ENCODE peak calls at places on chromosome X, in seven cellular contexts. One of them, this sample, is unnamed.

GRCh38 chrX:77930581-77930980 is 20.1 kb downstream of the ATP7A start:
- DNase-seq in breast epithelium: no peak
- DNase-seq in SK-N-MC: no peak
- DNase-seq in GM23338: no peak
- DNase-seq in H1: no peak
- DNase-seq in stomach: no peak
- DNase-seq in HepG2: no peak
- DNase-seq in this sample: no peak

GRCh38 chrX:75278991-75279390 is 5.1 kb downstream of the UPRT start:
- DNase-seq in breast epithelium: no peak
- DNase-seq in SK-N-MC: no peak
- DNase-seq in GM23338: peak
- DNase-seq in H1: no peak
- DNase-seq in stomach: no peak
- DNase-seq in HepG2: no peak
- DNase-seq in this sample: no peak

GRCh38 chrX:115367455-115367854 is 77.9 kb downstream of the LUZP4 start:
- DNase-seq in breast epithelium: peak
- DNase-seq in SK-N-MC: no peak
- DNase-seq in GM23338: no peak
- DNase-seq in H1: no peak
- DNase-seq in stomach: no peak
- DNase-seq in HepG2: no peak
- DNase-seq in this sample: no peak

GRCh38 chrX:37679230-37679629 is 6.4 kb upstream of the XK start:
- DNase-seq in breast epithelium: no peak
- DNase-seq in SK-N-MC: no peak
- DNase-seq in GM23338: no peak
- DNase-seq in H1: no peak
- DNase-seq in stomach: no peak
- DNase-seq in HepG2: no peak
- DNase-seq in this sample: no peak

GRCh38 chrX:22760513-22761057 is 239.2 kb upstream of the DDX53 start:
- DNase-seq in breast epithelium: no peak
- DNase-seq in SK-N-MC: no peak
- DNase-seq in GM23338: peak
- DNase-seq in H1: no peak
- DNase-seq in stomach: no peak
- DNase-seq in HepG2: no peak
- DNase-seq in this sample: no peak

GRCh38 chrX:106611682-106612402 is at the start of gene RADX:
- DNase-seq in breast epithelium: peak
- DNase-seq in SK-N-MC: peak
- DNase-seq in GM23338: peak
- DNase-seq in H1: peak
- DNase-seq in stomach: peak
- DNase-seq in HepG2: peak
- DNase-seq in this sample: peak

GRCh38 chrX:115968436-115969252 is 201.9 kb upstream of the AGTR2 start:
- DNase-seq in breast epithelium: peak
- DNase-seq in SK-N-MC: no peak
- DNase-seq in GM23338: peak
- DNase-seq in H1: peak
- DNase-seq in stomach: no peak
- DNase-seq in HepG2: no peak
- DNase-seq in this sample: no peak

GRCh38 chrX:45154033-45154360 is 46.7 kb downstream of the DIPK2B start:
- DNase-seq in breast epithelium: no peak
- DNase-seq in SK-N-MC: no peak
- DNase-seq in GM23338: no peak
- DNase-seq in H1: no peak
- DNase-seq in stomach: no peak
- DNase-seq in HepG2: no peak
- DNase-seq in this sample: no peak

GRCh38 chrX:15233416-15234015 is 36.4 kb downstream of the ASB9 start:
- DNase-seq in breast epithelium: no peak
- DNase-seq in SK-N-MC: no peak
- DNase-seq in GM23338: no peak
- DNase-seq in H1: no peak
- DNase-seq in stomach: no peak
- DNase-seq in HepG2: no peak
- DNase-seq in this sample: no peak

GRCh38 chrX:143461616-143462015 is 55.7 kb downstream of the SPANXN3 start:
- DNase-seq in breast epithelium: no peak
- DNase-seq in SK-N-MC: no peak
- DNase-seq in GM23338: no peak
- DNase-seq in H1: no peak
- DNase-seq in stomach: no peak
- DNase-seq in HepG2: no peak
- DNase-seq in this sample: no peak

GRCh38 chrX:109660756-109661155 is 35.8 kb upstream of the KCNE5 start:
- DNase-seq in breast epithelium: no peak
- DNase-seq in SK-N-MC: no peak
- DNase-seq in GM23338: no peak
- DNase-seq in H1: no peak
- DNase-seq in stomach: no peak
- DNase-seq in HepG2: no peak
- DNase-seq in this sample: no peak

GRCh38 chrX:9824554-9824953 is 38.3 kb downstream of the SHROOM2 start:
- DNase-seq in breast epithelium: no peak
- DNase-seq in SK-N-MC: no peak
- DNase-seq in GM23338: no peak
- DNase-seq in H1: no peak
- DNase-seq in stomach: no peak
- DNase-seq in HepG2: peak
- DNase-seq in this sample: no peak

GRCh38 chrX:122565952-122566351 is 618.1 kb upstream of the GRIA3 start:
- DNase-seq in breast epithelium: no peak
- DNase-seq in SK-N-MC: no peak
- DNase-seq in GM23338: no peak
- DNase-seq in H1: no peak
- DNase-seq in stomach: no peak
- DNase-seq in HepG2: no peak
- DNase-seq in this sample: no peak

GRCh38 chrX:3465017-3465416 is 118.6 kb upstream of the MXRA5 start:
- DNase-seq in breast epithelium: no peak
- DNase-seq in SK-N-MC: no peak
- DNase-seq in GM23338: no peak
- DNase-seq in H1: no peak
- DNase-seq in stomach: no peak
- DNase-seq in HepG2: no peak
- DNase-seq in this sample: no peak

GRCh38 chrX:133335027-133335426 is 80.3 kb downstream of the GPC4 start:
- DNase-seq in breast epithelium: no peak
- DNase-seq in SK-N-MC: peak
- DNase-seq in GM23338: peak
- DNase-seq in H1: no peak
- DNase-seq in stomach: no peak
- DNase-seq in HepG2: no peak
- DNase-seq in this sample: no peak

GRCh38 chrX:26999634-27000033 is 463.5 kb downstream of the PPP4R3C start:
- DNase-seq in breast epithelium: no peak
- DNase-seq in SK-N-MC: no peak
- DNase-seq in GM23338: no peak
- DNase-seq in H1: no peak
- DNase-seq in stomach: no peak
- DNase-seq in HepG2: no peak
- DNase-seq in this sample: no peak

GRCh38 chrX:2351999-2352995 is 148.5 kb downstream of the DHRSX start:
- DNase-seq in breast epithelium: no peak
- DNase-seq in SK-N-MC: no peak
- DNase-seq in GM23338: no peak
- DNase-seq in H1: no peak
- DNase-seq in stomach: no peak
- DNase-seq in HepG2: no peak
- DNase-seq in this sample: no peak

GRCh38 chrX:107567370-107567769 is 60.9 kb upstream of the PRPS1 start:
- DNase-seq in breast epithelium: no peak
- DNase-seq in SK-N-MC: no peak
- DNase-seq in GM23338: no peak
- DNase-seq in H1: no peak
- DNase-seq in stomach: no peak
- DNase-seq in HepG2: no peak
- DNase-seq in this sample: no peak

GRCh38 chrX:109856974-109857373 is 123.9 kb upstream of the ACSL4 start:
- DNase-seq in breast epithelium: no peak
- DNase-seq in SK-N-MC: no peak
- DNase-seq in GM23338: peak
- DNase-seq in H1: no peak
- DNase-seq in stomach: no peak
- DNase-seq in HepG2: peak
- DNase-seq in this sample: no peak

GRCh38 chrX:66408507-66408906 is 230.4 kb downstream of the EDA2R start:
- DNase-seq in breast epithelium: no peak
- DNase-seq in SK-N-MC: no peak
- DNase-seq in GM23338: no peak
- DNase-seq in H1: no peak
- DNase-seq in stomach: no peak
- DNase-seq in HepG2: no peak
- DNase-seq in this sample: no peak

GRCh38 chrX:17377795-17378194 is 2.8 kb downstream of the NHS start:
- DNase-seq in breast epithelium: no peak
- DNase-seq in SK-N-MC: no peak
- DNase-seq in GM23338: no peak
- DNase-seq in H1: no peak
- DNase-seq in stomach: no peak
- DNase-seq in HepG2: no peak
- DNase-seq in this sample: no peak

GRCh38 chrX:79094075-79094832 is 50.2 kb upstream of the GPR174 start:
- DNase-seq in breast epithelium: no peak
- DNase-seq in SK-N-MC: peak
- DNase-seq in GM23338: no peak
- DNase-seq in H1: no peak
- DNase-seq in stomach: no peak
- DNase-seq in HepG2: no peak
- DNase-seq in this sample: no peak

GRCh38 chrX:15816453-15816838 is 26.2 kb downstream of the ZRSR2 start:
- DNase-seq in breast epithelium: no peak
- DNase-seq in SK-N-MC: no peak
- DNase-seq in GM23338: peak
- DNase-seq in H1: no peak
- DNase-seq in stomach: no peak
- DNase-seq in HepG2: no peak
- DNase-seq in this sample: no peak

GRCh38 chrX:124680287-124680686 is 333.9 kb downstream of the SH2D1A start:
- DNase-seq in breast epithelium: no peak
- DNase-seq in SK-N-MC: no peak
- DNase-seq in GM23338: no peak
- DNase-seq in H1: no peak
- DNase-seq in stomach: no peak
- DNase-seq in HepG2: no peak
- DNase-seq in this sample: no peak

GRCh38 chrX:33183366-33183765 is 28.0 kb downstream of the DMD start:
- DNase-seq in breast epithelium: no peak
- DNase-seq in SK-N-MC: no peak
- DNase-seq in GM23338: peak
- DNase-seq in H1: no peak
- DNase-seq in stomach: peak
- DNase-seq in HepG2: no peak
- DNase-seq in this sample: no peak

GRCh38 chrX:132216283-132216682 is 3.0 kb downstream of the RAP2C start:
- DNase-seq in breast epithelium: no peak
- DNase-seq in SK-N-MC: no peak
- DNase-seq in GM23338: no peak
- DNase-seq in H1: no peak
- DNase-seq in stomach: no peak
- DNase-seq in HepG2: no peak
- DNase-seq in this sample: no peak

GRCh38 chrX:132218100-132218807 is 993 bp downstream of the RAP2C start:
- DNase-seq in breast epithelium: peak
- DNase-seq in SK-N-MC: no peak
- DNase-seq in GM23338: peak
- DNase-seq in H1: peak
- DNase-seq in stomach: peak
- DNase-seq in HepG2: peak
- DNase-seq in this sample: peak

GRCh38 chrX:132217203-132218073 is 1.8 kb downstream of the RAP2C start:
- DNase-seq in breast epithelium: peak
- DNase-seq in SK-N-MC: no peak
- DNase-seq in GM23338: peak
- DNase-seq in H1: peak
- DNase-seq in stomach: peak
- DNase-seq in HepG2: peak
- DNase-seq in this sample: peak

GRCh38 chrX:132216806-132217202 is 2.4 kb downstream of the RAP2C start:
- DNase-seq in breast epithelium: no peak
- DNase-seq in SK-N-MC: no peak
- DNase-seq in GM23338: no peak
- DNase-seq in H1: no peak
- DNase-seq in stomach: no peak
- DNase-seq in HepG2: no peak
- DNase-seq in this sample: no peak

GRCh38 chrX:132219343-132219768 is at the start of gene RAP2C:
- DNase-seq in breast epithelium: peak
- DNase-seq in SK-N-MC: no peak
- DNase-seq in GM23338: peak
- DNase-seq in H1: peak
- DNase-seq in stomach: peak
- DNase-seq in HepG2: peak
- DNase-seq in this sample: peak
- TF ChIP-seq POLR2AphosphoS5 in breast epithelium: no peak
- TF ChIP-seq POLR2AphosphoS5 in SK-N-MC: no peak
- TF ChIP-seq POLR2AphosphoS5 in GM23338: no peak
- TF ChIP-seq POLR2AphosphoS5 in H1: no peak
- TF ChIP-seq POLR2AphosphoS5 in stomach: peak
- TF ChIP-seq POLR2AphosphoS5 in HepG2: no peak
- TF ChIP-seq POLR2AphosphoS5 in this sample: no peak

GRCh38 chrX:153763989-153764755 is at the start of gene PLXNB3:
- DNase-seq in breast epithelium: peak
- DNase-seq in SK-N-MC: no peak
- DNase-seq in GM23338: peak
- DNase-seq in H1: peak
- DNase-seq in stomach: peak
- DNase-seq in HepG2: peak
- DNase-seq in this sample: peak
- TF ChIP-seq POLR2AphosphoS5 in breast epithelium: peak
- TF ChIP-seq POLR2AphosphoS5 in SK-N-MC: no peak
- TF ChIP-seq POLR2AphosphoS5 in GM23338: no peak
- TF ChIP-seq POLR2AphosphoS5 in H1: no peak
- TF ChIP-seq POLR2AphosphoS5 in stomach: no peak
- TF ChIP-seq POLR2AphosphoS5 in HepG2: no peak
- TF ChIP-seq POLR2AphosphoS5 in this sample: no peak

GRCh38 chrX:154348646-154349358 is 25.6 kb downstream of the FLNA start:
- DNase-seq in breast epithelium: peak
- DNase-seq in SK-N-MC: no peak
- DNase-seq in GM23338: no peak
- DNase-seq in H1: no peak
- DNase-seq in stomach: no peak
- DNase-seq in HepG2: no peak
- DNase-seq in this sample: no peak
- TF ChIP-seq POLR2AphosphoS5 in breast epithelium: no peak
- TF ChIP-seq POLR2AphosphoS5 in SK-N-MC: no peak
- TF ChIP-seq POLR2AphosphoS5 in GM23338: no peak
- TF ChIP-seq POLR2AphosphoS5 in H1: peak
- TF ChIP-seq POLR2AphosphoS5 in stomach: no peak
- TF ChIP-seq POLR2AphosphoS5 in HepG2: no peak
- TF ChIP-seq POLR2AphosphoS5 in this sample: no peak

GRCh38 chrX:131704136-131704695 is 160.3 kb downstream of the OR13H1 start:
- DNase-seq in breast epithelium: peak
- DNase-seq in SK-N-MC: peak
- DNase-seq in GM23338: peak
- DNase-seq in H1: no peak
- DNase-seq in stomach: peak
- DNase-seq in HepG2: no peak
- DNase-seq in this sample: no peak
- TF ChIP-seq POLR2AphosphoS5 in breast epithelium: no peak
- TF ChIP-seq POLR2AphosphoS5 in SK-N-MC: no peak
- TF ChIP-seq POLR2AphosphoS5 in GM23338: no peak
- TF ChIP-seq POLR2AphosphoS5 in H1: no peak
- TF ChIP-seq POLR2AphosphoS5 in stomach: no peak
- TF ChIP-seq POLR2AphosphoS5 in HepG2: no peak
- TF ChIP-seq POLR2AphosphoS5 in this sample: no peak

GRCh38 chrX:39895228-39896110 is 202.3 kb downstream of the BCOR start:
- DNase-seq in breast epithelium: peak
- DNase-seq in SK-N-MC: no peak
- DNase-seq in GM23338: no peak
- DNase-seq in H1: no peak
- DNase-seq in stomach: peak
- DNase-seq in HepG2: no peak
- DNase-seq in this sample: no peak
- TF ChIP-seq POLR2AphosphoS5 in breast epithelium: no peak
- TF ChIP-seq POLR2AphosphoS5 in SK-N-MC: no peak
- TF ChIP-seq POLR2AphosphoS5 in GM23338: no peak
- TF ChIP-seq POLR2AphosphoS5 in H1: no peak
- TF ChIP-seq POLR2AphosphoS5 in stomach: no peak
- TF ChIP-seq POLR2AphosphoS5 in HepG2: no peak
- TF ChIP-seq POLR2AphosphoS5 in this sample: no peak

This sample was measured in GM12891.